ENCODE peak calls at places on chromosomes 12 and 14, in seven cellular contexts. W is OCI-LY7, D is ovary, M is psoas muscle, Z is right cardiac atrium, B is astrocyte, C is mesendoderm. E is an unnamed sample.

GRCh38 chr12:72081787-72082186 is 143.1 kb downstream of the TPH2 start:
- DNase-seq in W (no peak), D (no peak), M (no peak), Z (no peak), B (no peak), C (no peak), E (no peak)

GRCh38 chr12:10171954-10172353 is at the start of gene OLR1:
- DNase-seq in W (no peak), D (no peak), M (no peak), Z (no peak), B (peak; percentile 30), C (no peak), E (no peak)

GRCh38 chr12:47843226-47843980 is 23.7 kb upstream of the HDAC7 start:
- DNase-seq in W (no peak), D (no peak), M (no peak), Z (peak; percentile 50), B (no peak), C (peak; percentile 81), E (peak; percentile 50)

GRCh38 chr14:64772394-64772950 is 68.2 kb downstream of the PLEKHG3 start:
- DNase-seq in W (no peak), D (no peak), M (no peak), Z (no peak), B (no peak), C (no peak), E (no peak)

GRCh38 chr14:100376751-100377171 is 53.6 kb downstream of the SLC25A47 start:
- DNase-seq in W (no peak), D (no peak), M (no peak), Z (no peak), B (no peak), C (peak; percentile 67), E (peak; percentile 15)

GRCh38 chr14:24826390-24826789 is 192.4 kb upstream of the GZMB start:
- DNase-seq in W (no peak), D (no peak), M (no peak), Z (no peak), B (no peak), C (no peak), E (no peak)

GRCh38 chr12:114679452-114679875 is 4.5 kb downstream of the TBX3 start:
- DNase-seq in W (no peak), D (no peak), M (no peak), Z (no peak), B (no peak), C (peak; percentile 68), E (no peak)

GRCh38 chr12:130476451-130476850 is 138.8 kb downstream of the PIWIL1 start:
- DNase-seq in W (no peak), D (no peak), M (peak; percentile 38), Z (no peak), B (no peak), C (no peak), E (no peak)

GRCh38 chr14:57179273-57179672 is 89.4 kb downstream of the EXOC5 start:
- DNase-seq in W (no peak), D (no peak), M (no peak), Z (no peak), B (no peak), C (no peak), E (no peak)

GRCh38 chr14:81772391-81772790 is 238.7 kb upstream of the SEL1L start:
- DNase-seq in W (no peak), D (no peak), M (no peak), Z (no peak), B (no peak), C (no peak), E (no peak)

GRCh38 chr12:96236221-96236822 is 42.1 kb downstream of the ELK3 start:
- DNase-seq in W (no peak), D (no peak), M (peak; percentile 73), Z (peak; percentile 88), B (peak; percentile 90), C (no peak), E (peak; percentile 92)

GRCh38 chr12:94644141-94644575 is 6.2 kb downstream of the TMCC3 start:
- DNase-seq in W (peak; percentile 41), D (no peak), M (peak; percentile 58), Z (no peak), B (peak; percentile 68), C (no peak), E (peak; percentile 57)

GRCh38 chr14:96139169-96139568 is 65.5 kb upstream of the BDKRB2 start:
- DNase-seq in W (no peak), D (no peak), M (no peak), Z (no peak), B (no peak), C (no peak), E (no peak)

GRCh38 chr12:10365716-10366433 is 24.0 kb downstream of the KLRK1 start:
- DNase-seq in W (no peak), D (no peak), M (no peak), Z (no peak), B (peak; percentile 42), C (peak; percentile 42), E (peak; percentile 58)

GRCh38 chr12:113891737-113892520 is 74.2 kb downstream of the RBM19 start:
- DNase-seq in W (no peak), D (no peak), M (no peak), Z (no peak), B (no peak), C (no peak), E (peak; percentile 29)

GRCh38 chr12:26126340-26127284 is 1.8 kb upstream of the BHLHE41 start:
- DNase-seq in W (no peak), D (peak; percentile 85), M (peak; percentile 94), Z (peak; percentile 96), B (peak; percentile 77), C (peak; percentile 84), E (peak; percentile 88)

GRCh38 chr12:64895541-64895940 is 71.1 kb downstream of the TBC1D30 start:
- DNase-seq in W (no peak), D (no peak), M (no peak), Z (no peak), B (peak; percentile 40), C (no peak), E (peak; percentile 18)

GRCh38 chr12:6183689-6184441 is 16.3 kb upstream of the CD9 start:
- DNase-seq in W (no peak), D (no peak), M (no peak), Z (no peak), B (peak; percentile 65), C (no peak), E (peak; percentile 76)

GRCh38 chr14:61388173-61388975 is 67.0 kb downstream of the PRKCH start:
- DNase-seq in W (no peak), D (no peak), M (no peak), Z (no peak), B (peak; percentile 23), C (peak; percentile 8), E (no peak)

GRCh38 chr14:31465113-31465512 is 7.8 kb upstream of the DTD2 start:
- DNase-seq in W (no peak), D (no peak), M (no peak), Z (no peak), B (peak; percentile 42), C (no peak), E (peak; percentile 64)

GRCh38 chr14:100067971-100068959 is 3.0 kb downstream of the EVL start:
- DNase-seq in W (peak; percentile 75), D (no peak), M (no peak), Z (peak; percentile 65), B (peak; percentile 59), C (peak; percentile 62), E (no peak)

DNA sequence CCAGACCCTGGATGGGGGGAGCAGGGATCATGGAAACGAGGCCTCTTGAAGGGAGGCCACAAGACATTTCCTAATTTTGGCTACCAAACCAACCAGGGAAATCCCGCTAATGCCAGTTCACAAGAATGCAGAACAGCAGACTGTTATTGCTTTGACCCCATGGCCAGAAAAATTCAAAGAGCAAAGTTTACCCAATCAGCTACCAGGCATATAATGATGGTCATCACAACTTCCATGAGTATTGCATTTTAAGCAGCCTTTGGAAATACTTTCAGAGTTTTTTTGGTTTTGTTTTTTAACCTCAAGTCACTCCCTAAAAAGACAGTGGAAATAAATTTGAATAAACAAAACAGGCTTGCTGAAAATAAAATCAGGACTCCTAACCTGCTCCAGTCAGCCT is at the start of gene IL25:
- DNase-seq in W (no peak), D (no peak), M (no peak), Z (no peak), B (no peak), C (no peak), E (no peak)
- H3K4me1 ChIP-seq in W (no peaks in the 10 kb centered on the region), D (no peaks in the 10 kb centered on the region), M (no peaks in the 10 kb centered on the region), Z (no peaks in the 10 kb centered on the region), B (no peaks in the 10 kb centered on the region), C (peaks cover 3% of the 10 kb centered on the region), E (no peaks in the 10 kb centered on the region)

GRCh38 chr14:103544627-103545218 is 15.7 kb downstream of the TRMT61A start:
- DNase-seq in W (no peak), D (no peak), M (no peak), Z (no peak), B (no peak), C (no peak), E (no peak)
- H3K4me1 ChIP-seq in W (no peaks in the 10 kb centered on the region), D (peaks cover 29% of the 10 kb centered on the region), M (peaks cover 48% of the 10 kb centered on the region), Z (no peaks in the 10 kb centered on the region), B (peaks cover 28% of the 10 kb centered on the region), C (peaks cover 7% of the 10 kb centered on the region), E (peaks cover 41% of the 10 kb centered on the region)

GRCh38 chr14:68168460-68169109 is 349.0 kb downstream of the RAD51B start:
- DNase-seq in W (no peak), D (no peak), M (no peak), Z (no peak), B (no peak), C (no peak), E (no peak)

GRCh38 chr14:68164723-68165122 is 345.1 kb downstream of the RAD51B start:
- DNase-seq in W (no peak), D (no peak), M (no peak), Z (no peak), B (no peak), C (no peak), E (no peak)

GRCh38 chr14:68165274-68165843 is 345.8 kb downstream of the RAD51B start:
- DNase-seq in W (no peak), D (no peak), M (no peak), Z (no peak), B (no peak), C (no peak), E (no peak)

GRCh38 chr14:68167717-68168087 is 348.1 kb downstream of the RAD51B start:
- DNase-seq in W (no peak), D (no peak), M (no peak), Z (no peak), B (no peak), C (no peak), E (no peak)

DNA sequence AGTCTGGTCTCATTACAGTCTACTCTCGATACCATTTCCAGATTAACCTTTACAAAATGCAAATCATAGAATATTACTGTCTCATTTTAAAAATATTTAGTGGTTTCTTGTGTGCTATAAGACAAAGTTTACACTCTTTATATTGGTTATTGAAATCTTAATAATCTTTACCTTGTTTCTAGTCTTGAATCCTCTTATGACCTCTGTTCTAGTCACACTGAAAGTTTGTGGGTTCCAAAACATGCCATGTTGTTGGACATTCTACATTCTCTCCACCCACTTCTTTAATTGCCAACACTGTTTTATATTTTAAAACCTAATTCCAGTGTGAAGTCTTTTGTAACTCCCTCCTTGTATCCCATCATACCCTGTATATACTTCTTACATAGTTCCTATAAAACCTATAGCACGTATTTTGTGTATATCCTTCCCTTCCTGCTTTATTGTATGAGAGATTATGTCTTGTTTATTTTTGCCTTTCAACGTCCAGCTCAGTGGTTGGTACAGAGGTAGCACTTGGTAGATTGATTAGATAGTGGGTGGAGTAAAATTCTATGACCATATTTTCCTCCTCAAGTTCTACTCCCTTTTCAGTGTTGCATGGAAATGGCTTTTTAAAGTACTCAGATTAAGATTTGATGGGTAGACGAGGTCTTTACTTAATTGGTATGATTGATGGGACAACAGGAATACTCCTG is 347.6 kb downstream of the RAD51B start:
- DNase-seq in W (no peak), D (no peak), M (no peak), Z (no peak), B (no peak), C (no peak), E (no peak)
- H3K4me1 ChIP-seq in W (no peaks in the 10 kb centered on the region), D (peaks cover 3% of the 10 kb centered on the region), M (peaks cover 18% of the 10 kb centered on the region), Z (no peaks in the 10 kb centered on the region), B (no peaks in the 10 kb centered on the region), C (no peaks in the 10 kb centered on the region), E (no peaks in the 10 kb centered on the region)

GRCh38 chr14:85566603-85567002 is 36.7 kb downstream of the FLRT2 start:
- DNase-seq in W (no peak), D (no peak), M (no peak), Z (no peak), B (peak; percentile 76), C (no peak), E (peak; percentile 83)
- H3K4me1 ChIP-seq in W (no peaks in the 10 kb centered on the region), D (peaks cover 9% of the 10 kb centered on the region), M (no peaks in the 10 kb centered on the region), Z (peaks cover 1% of the 10 kb centered on the region), B (peaks cover 18% of the 10 kb centered on the region), C (peaks cover 2% of the 10 kb centered on the region), E (peaks cover 10% of the 10 kb centered on the region)

E was measured in fibroblast of lung.